ENCODE peak calls at places on chromosomes 7 and 10, in ten cellular contexts. E is sigmoid colon; S is dorsolateral prefrontal cortex; H is CD4-positive, CD25-positive, alpha-beta regulatory T cell; G is CD8-positive, alpha-beta memory T cell; Y is tibial nerve; T is small intestine; X is neural progenitor cell; V is MM.1S; I is CD4-positive, alpha-beta T cell. A is an unnamed sample.

GRCh38 chr7:130875265-130875741 is 141.3 kb upstream of the KLF14 start:
- DNase-seq in I (no peak), T (peak; percentile 59), X (peak; percentile 73), S (no peak), G (peak; percentile 29), E (no peak), Y (no peak), V (peak; percentile 33), H (peak; percentile 41), A (peak; percentile 75)

GRCh38 chr7:87570178-87570577 is 30.5 kb downstream of the ABCB1 start:
- DNase-seq in S (no peak), H (no peak), I (no peak), T (no peak), G (no peak), V (no peak), Y (no peak), X (no peak), E (no peak), A (no peak)

GRCh38 chr10:68938117-68938516 is 17.9 kb upstream of the DDX21 start:
- DNase-seq in E (no peak), Y (no peak), X (no peak), G (no peak), S (no peak), T (no peak), H (no peak), V (no peak), I (no peak), A (no peak)

GRCh38 chr10:122267849-122268737 is 3.0 kb upstream of the BTBD16 start:
- DNase-seq in X (peak; percentile 62), I (peak; percentile 23), T (peak; percentile 69), E (peak; percentile 71), G (no peak), Y (no peak), H (peak; percentile 25), S (peak; percentile 57), V (peak; percentile 25), A (peak; percentile 40)

GRCh38 chr10:25336330-25336729 is 161.5 kb downstream of the GPR158 start:
- DNase-seq in T (no peak), V (no peak), S (no peak), Y (no peak), X (no peak), E (no peak), I (no peak), H (no peak), G (no peak), A (no peak)

GRCh38 chr10:118911361-118911760 is 118.2 kb upstream of the NANOS1 start:
- DNase-seq in V (no peak), H (no peak), X (no peak), I (no peak), T (no peak), G (no peak), E (no peak), S (no peak), Y (no peak), A (no peak)

GRCh38 chr7:102111758-102112119 is 174.9 kb upstream of the SH2B2 start:
- DNase-seq in I (no peak), H (no peak), X (no peak), Y (no peak), E (peak; percentile 48), S (no peak), T (no peak), G (no peak), V (no peak), A (no peak)

GRCh38 chr7:4683884-4684565 is 1.9 kb downstream of the FOXK1 start:
- DNase-seq in E (peak; percentile 83), H (peak; percentile 60), X (no peak), G (peak; percentile 62), I (no peak), V (peak; percentile 24), Y (peak; percentile 41), S (no peak), T (peak; percentile 71), A (peak; percentile 73)

GRCh38 chr7:45695249-45695995 is 121.3 kb downstream of the ADCY1 start:
- DNase-seq in H (no peak), I (no peak), T (no peak), S (no peak), V (no peak), Y (no peak), G (no peak), E (no peak), X (no peak), A (no peak)

GRCh38 chr7:45697576-45698136 is 123.5 kb downstream of the ADCY1 start:
- DNase-seq in T (no peak), H (no peak), G (no peak), E (no peak), Y (no peak), S (peak; percentile 5), X (no peak), V (no peak), I (no peak), A (no peak)

GRCh38 chr7:45698527-45699309 is 124.5 kb downstream of the ADCY1 start:
- DNase-seq in Y (no peak), V (no peak), S (peak; percentile 6), G (no peak), T (no peak), E (no peak), H (no peak), X (no peak), I (no peak), A (no peak)

GRCh38 chr7:45699726-45700390 is 125.7 kb downstream of the ADCY1 start:
- DNase-seq in X (no peak), Y (no peak), V (no peak), S (peak; percentile 8), G (no peak), E (no peak), H (no peak), T (no peak), I (no peak), A (no peak)

GRCh38 chr7:45696476-45696875 is 122.3 kb downstream of the ADCY1 start:
- DNase-seq in Y (no peak), V (no peak), X (no peak), E (no peak), I (no peak), H (no peak), T (no peak), S (no peak), G (no peak), A (no peak)
- H3K27me3 ChIP-seq in Y (no peaks in the 10 kb centered on the region), V (no peaks in the 10 kb centered on the region), X (no peaks in the 10 kb centered on the region), E (no peaks in the 10 kb centered on the region), I (no peaks in the 10 kb centered on the region), H (no peaks in the 10 kb centered on the region), T (no peaks in the 10 kb centered on the region), S (no peaks in the 10 kb centered on the region), G (peaks cover 3% of the 10 kb centered on the region), A (no peaks in the 10 kb centered on the region)

GRCh38 chr7:1295776-1296726 is 63.4 kb downstream of the UNCX start:
- DNase-seq in X (no peak), V (no peak), G (no peak), Y (no peak), I (no peak), S (no peak), E (no peak), H (no peak), T (no peak), A (no peak)

GRCh38 chr7:1292972-1293830 is 60.5 kb downstream of the UNCX start:
- DNase-seq in H (no peak), T (no peak), X (no peak), I (no peak), G (no peak), S (no peak), E (no peak), Y (no peak), V (no peak), A (peak; percentile 17)

GRCh38 chr7:1296727-1297475 is 64.2 kb downstream of the UNCX start:
- DNase-seq in G (no peak), V (no peak), X (no peak), S (no peak), Y (no peak), H (no peak), E (no peak), T (no peak), I (no peak), A (peak; percentile 30)

GRCh38 chr7:1291846-1292765 is 59.4 kb downstream of the UNCX start:
- DNase-seq in Y (no peak), X (no peak), H (no peak), V (no peak), I (no peak), G (no peak), E (no peak), S (no peak), T (no peak), A (no peak)

GRCh38 chr7:1293950-1294728 is 61.5 kb downstream of the UNCX start:
- DNase-seq in Y (no peak), T (no peak), S (no peak), E (no peak), I (no peak), X (no peak), H (no peak), G (no peak), V (no peak), A (no peak)
- H3K27me3 ChIP-seq in Y (peaks cover 89% of the 10 kb centered on the region), T (peaks cover 13% of the 10 kb centered on the region), S (peaks cover 25% of the 10 kb centered on the region), E (peaks cover 24% of the 10 kb centered on the region), I (peaks cover 43% of the 10 kb centered on the region), X (peaks cover 52% of the 10 kb centered on the region), H (no peaks in the 10 kb centered on the region), G (no peaks in the 10 kb centered on the region), V (peaks cover 76% of the 10 kb centered on the region), A (no peaks in the 10 kb centered on the region)

GRCh38 chr7:154840086-154840485 is 162.8 kb downstream of the PAXIP1 start:
- DNase-seq in T (no peak), V (no peak), G (no peak), S (no peak), X (no peak), H (no peak), E (no peak), Y (no peak), I (no peak), A (no peak)
- H3K27me3 ChIP-seq in T (no peaks in the 10 kb centered on the region), V (peaks cover 27% of the 10 kb centered on the region), G (no peaks in the 10 kb centered on the region), S (no peaks in the 10 kb centered on the region), X (no peaks in the 10 kb centered on the region), H (no peaks in the 10 kb centered on the region), E (no peaks in the 10 kb centered on the region), Y (no peaks in the 10 kb centered on the region), I (no peaks in the 10 kb centered on the region), A (peaks cover 22% of the 10 kb centered on the region)

GRCh38 chr7:44324204-44325126 is 929 bp downstream of the CAMK2B start:
- DNase-seq in I (no peak), E (no peak), T (no peak), H (no peak), X (no peak), Y (no peak), S (peak; percentile 51), G (no peak), V (no peak), A (peak; percentile 41)

GRCh38 chr7:44325811-44326241 is 432 bp upstream of the CAMK2B start:
- DNase-seq in X (peak; percentile 50), E (no peak), T (no peak), H (no peak), S (no peak), V (no peak), G (no peak), I (no peak), Y (no peak), A (no peak)

GRCh38 chr7:44323381-44324203 is 1.8 kb downstream of the CAMK2B start:
- DNase-seq in E (no peak), V (no peak), G (no peak), H (no peak), X (no peak), Y (no peak), I (no peak), T (no peak), S (no peak), A (no peak)

GRCh38 chr7:44326261-44327125 is 1.1 kb upstream of the CAMK2B start:
- DNase-seq in G (no peak), S (no peak), V (no peak), T (no peak), E (no peak), X (no peak), I (no peak), Y (no peak), H (no peak), A (no peak)

DNA sequence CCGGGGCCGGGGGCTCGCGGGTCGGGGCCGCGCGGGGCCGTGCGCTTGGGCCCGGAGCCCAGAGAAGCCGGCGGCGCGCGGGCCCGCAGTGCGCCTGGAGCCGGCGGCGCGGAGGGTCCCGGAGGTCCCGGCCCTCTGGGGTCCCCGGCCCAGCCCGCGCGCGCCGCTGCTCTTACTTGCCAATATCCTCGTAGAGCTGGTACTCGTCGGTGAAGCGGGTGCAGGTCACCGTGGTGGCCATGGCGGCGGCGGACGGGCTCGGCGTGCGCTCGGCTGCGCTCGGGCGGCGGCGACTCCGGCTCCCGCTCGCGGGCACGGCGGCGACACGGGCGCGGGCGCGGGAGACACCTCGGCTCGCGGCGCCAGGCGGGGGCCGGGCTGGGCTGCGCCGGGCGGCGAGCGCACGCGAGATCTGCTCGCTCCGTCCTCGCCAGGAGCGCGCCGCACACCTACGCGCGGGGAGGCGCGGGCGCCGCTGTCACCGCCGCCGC is at the start of gene CAMK2B:
- DNase-seq in H (no peak), Y (no peak), G (no peak), V (no peak), E (no peak), I (no peak), S (no peak), X (peak; percentile 65), T (no peak), A (peak; percentile 25)
- H3K27me3 ChIP-seq in H (no peaks in the 10 kb centered on the region), Y (peaks cover 29% of the 10 kb centered on the region), G (peaks cover 3% of the 10 kb centered on the region), V (peaks cover 40% of the 10 kb centered on the region), E (peaks cover 11% of the 10 kb centered on the region), I (peaks cover 28% of the 10 kb centered on the region), S (peaks cover 8% of the 10 kb centered on the region), X (peaks cover 80% of the 10 kb centered on the region), T (peaks cover 24% of the 10 kb centered on the region), A (no peaks in the 10 kb centered on the region)